ENCODE peak calls at places on chromosomes 5 and 9, in five cellular contexts. One of them, this sample, is unnamed.

GRCh38 chr9:83596899-83597504 is 25.9 kb upstream of the IDNK start:
- DNase-seq in hypothalamus: no peak
- DNase-seq in Calu3: peak; percentile 42
- DNase-seq in cardiac fibroblast: peak; percentile 59
- DNase-seq in ELF-1: peak; percentile 81
- DNase-seq in this sample: peak; percentile 81

GRCh38 chr5:160284271-160284670 is 28.1 kb downstream of the CCNJL start:
- DNase-seq in hypothalamus: no peak
- DNase-seq in Calu3: no peak
- DNase-seq in cardiac fibroblast: no peak
- DNase-seq in ELF-1: no peak
- DNase-seq in this sample: no peak

GRCh38 chr5:130514984-130515690 is 610.9 kb downstream of the CHSY3 start:
- DNase-seq in hypothalamus: no peak
- DNase-seq in Calu3: no peak
- DNase-seq in cardiac fibroblast: peak; percentile 85
- DNase-seq in ELF-1: no peak
- DNase-seq in this sample: no peak

GRCh38 chr5:110784901-110785300 is 46.1 kb downstream of the SLC25A46 start:
- DNase-seq in hypothalamus: no peak
- DNase-seq in Calu3: no peak
- DNase-seq in cardiac fibroblast: peak; percentile 63
- DNase-seq in ELF-1: no peak
- DNase-seq in this sample: no peak

GRCh38 chr9:1047605-1048235 is 2.4 kb upstream of the DMRT2 start:
- DNase-seq in hypothalamus: no peak
- DNase-seq in Calu3: no peak
- DNase-seq in cardiac fibroblast: peak; percentile 14
- DNase-seq in ELF-1: no peak
- DNase-seq in this sample: no peak

GRCh38 chr9:112971415-112971814 is 40.6 kb downstream of the ZNF883 start:
- DNase-seq in hypothalamus: no peak
- DNase-seq in Calu3: peak; percentile 4
- DNase-seq in cardiac fibroblast: peak; percentile 12
- DNase-seq in ELF-1: peak; percentile 38
- DNase-seq in this sample: peak; percentile 65

GRCh38 chr9:134268308-134268724 is 57.9 kb upstream of the RXRA start:
- DNase-seq in hypothalamus: no peak
- DNase-seq in Calu3: no peak
- DNase-seq in cardiac fibroblast: no peak
- DNase-seq in ELF-1: no peak
- DNase-seq in this sample: no peak

GRCh38 chr9:134329886-134330285 is 3.6 kb downstream of the RXRA start:
- DNase-seq in hypothalamus: no peak
- DNase-seq in Calu3: no peak
- DNase-seq in cardiac fibroblast: peak; percentile 27
- DNase-seq in ELF-1: no peak
- DNase-seq in this sample: no peak

GRCh38 chr9:93091453-93092081 is 4.5 kb upstream of the CARD19 start:
- DNase-seq in hypothalamus: no peak
- DNase-seq in Calu3: peak; percentile 62
- DNase-seq in cardiac fibroblast: peak; percentile 94
- DNase-seq in ELF-1: no peak
- DNase-seq in this sample: peak; percentile 0

GRCh38 chr5:169248520-169248919 is 52.4 kb downstream of the SLIT3 start:
- DNase-seq in hypothalamus: no peak
- DNase-seq in Calu3: no peak
- DNase-seq in cardiac fibroblast: no peak
- DNase-seq in ELF-1: no peak
- DNase-seq in this sample: no peak

GRCh38 chr5:150164640-150165039 is 1.9 kb upstream of the CDX1 start:
- DNase-seq in hypothalamus: no peak
- DNase-seq in Calu3: no peak
- DNase-seq in cardiac fibroblast: no peak
- DNase-seq in ELF-1: no peak
- DNase-seq in this sample: no peak

GRCh38 chr5:90158131-90158530 is 251.4 kb downstream of the CETN3 start:
- DNase-seq in hypothalamus: no peak
- DNase-seq in Calu3: no peak
- DNase-seq in cardiac fibroblast: no peak
- DNase-seq in ELF-1: no peak
- DNase-seq in this sample: no peak

GRCh38 chr9:75866273-75866871 is 24.1 kb upstream of the PCSK5 start:
- DNase-seq in hypothalamus: no peak
- DNase-seq in Calu3: peak; percentile 28
- DNase-seq in cardiac fibroblast: peak; percentile 76
- DNase-seq in ELF-1: peak; percentile 14
- DNase-seq in this sample: peak; percentile 25

GRCh38 chr9:4066120-4066519 is 233.7 kb downstream of the GLIS3 start:
- DNase-seq in hypothalamus: no peak
- DNase-seq in Calu3: no peak
- DNase-seq in cardiac fibroblast: no peak
- DNase-seq in ELF-1: peak; percentile 29
- DNase-seq in this sample: no peak

GRCh38 chr5:180804129-180804601 is 1.6 kb upstream of the MGAT1 start:
- DNase-seq in hypothalamus: no peak
- DNase-seq in Calu3: no peak
- DNase-seq in cardiac fibroblast: no peak
- DNase-seq in ELF-1: no peak
- DNase-seq in this sample: no peak

GRCh38 chr5:82068723-82069122 is 96.9 kb downstream of the ATG10 start:
- DNase-seq in hypothalamus: no peak
- DNase-seq in Calu3: no peak
- DNase-seq in cardiac fibroblast: peak; percentile 8
- DNase-seq in ELF-1: no peak
- DNase-seq in this sample: no peak

GRCh38 chr5:73534001-73534547 is 31.4 kb downstream of the ANKRA2 start:
- DNase-seq in hypothalamus: no peak
- DNase-seq in Calu3: no peak
- DNase-seq in cardiac fibroblast: no peak
- DNase-seq in ELF-1: no peak
- DNase-seq in this sample: no peak

GRCh38 chr5:149500922-149501582 is 50.2 kb downstream of the CSNK1A1 start:
- DNase-seq in hypothalamus: no peak
- DNase-seq in Calu3: no peak
- DNase-seq in cardiac fibroblast: peak; percentile 80
- DNase-seq in ELF-1: no peak
- DNase-seq in this sample: no peak

GRCh38 chr5:113606298-113607134 is 93.0 kb downstream of the YTHDC2 start:
- DNase-seq in hypothalamus: no peak
- DNase-seq in Calu3: peak; percentile 68
- DNase-seq in cardiac fibroblast: peak; percentile 79
- DNase-seq in ELF-1: peak; percentile 84
- DNase-seq in this sample: peak; percentile 81

GRCh38 chr9:115891929-115892328 is 261.7 kb upstream of the PAPPA start:
- DNase-seq in hypothalamus: no peak
- DNase-seq in Calu3: no peak
- DNase-seq in cardiac fibroblast: peak; percentile 72
- DNase-seq in ELF-1: no peak
- DNase-seq in this sample: no peak

GRCh38 chr9:92712767-92713166 is 42.8 kb upstream of the IPPK start:
- DNase-seq in hypothalamus: no peak
- DNase-seq in Calu3: no peak
- DNase-seq in cardiac fibroblast: no peak
- DNase-seq in ELF-1: no peak
- DNase-seq in this sample: no peak

GRCh38 chr9:135065151-135065550 is 22.3 kb upstream of the OLFM1 start:
- DNase-seq in hypothalamus: no peak
- DNase-seq in Calu3: no peak
- DNase-seq in cardiac fibroblast: no peak
- DNase-seq in ELF-1: no peak
- DNase-seq in this sample: no peak

This sample was measured in iPS-NIHi11.